ENCODE peak calls at places on chromosomes 7 and 10, in six cellular contexts. A, Z, J, Y, C and P are unnamed samples.

GRCh38 chr7:141593134-141593533 is 41.9 kb downstream of the AGK start:
- DNase-seq in J (peak; percentile 94), Y (peak; percentile 75), Z (peak; percentile 80), A (no peak), C (no peak), P (peak; percentile 84)

GRCh38 chr7:151925446-151926335 is 30.6 kb upstream of the GALNTL5 start:
- DNase-seq in Z (no peak), J (no peak), A (no peak), C (no peak), Y (no peak), P (peak; percentile 3)

GRCh38 chr7:82221152-82221674 is 222.4 kb downstream of the CACNA2D1 start:
- DNase-seq in Y (no peak), Z (no peak), C (no peak), A (no peak), J (peak; percentile 47), P (no peak)

GRCh38 chr7:1603346-1604211 is 33.7 kb upstream of the PSMG3 start:
- DNase-seq in J (no peak), A (no peak), Z (no peak), Y (no peak), C (no peak), P (no peak)

GRCh38 chr10:126458453-126458852 is 70.2 kb upstream of the ADAM12 start:
- DNase-seq in A (no peak), J (peak; percentile 20), Y (peak; percentile 91), C (no peak), Z (peak; percentile 74), P (peak; percentile 64)

GRCh38 chr7:142478479-142479220 is 220.8 kb upstream of the PRSS58 start:
- DNase-seq in A (no peak), J (peak; percentile 65), Z (peak; percentile 71), Y (peak; percentile 71), C (no peak), P (peak; percentile 69)

GRCh38 chr10:123669901-123670300 is 3.7 kb downstream of the GPR26 start:
- DNase-seq in A (no peak), Z (peak; percentile 69), Y (no peak), C (no peak), J (no peak), P (no peak)

GRCh38 chr7:47763063-47763974 is 181.4 kb upstream of the TNS3 start:
- DNase-seq in C (no peak), Z (peak; percentile 91), J (peak; percentile 92), A (no peak), Y (peak; percentile 88), P (peak; percentile 92)

GRCh38 chr7:46157414-46157813 is 236.3 kb upstream of the IGFBP3 start:
- DNase-seq in Y (no peak), A (no peak), J (no peak), Z (no peak), C (no peak), P (no peak)

GRCh38 chr7:77415474-77415821 is 701 bp downstream of the GSAP start:
- DNase-seq in A (peak; percentile 26), C (no peak), Y (no peak), J (no peak), Z (peak; percentile 14), P (no peak)

GRCh38 chr10:49115015-49115795 is at the start of gene VSTM4:
- DNase-seq in A (peak; percentile 68), Y (peak; percentile 47), Z (peak; percentile 56), C (no peak), J (peak; percentile 32), P (peak; percentile 45)

GRCh38 chr10:1601371-1601906 is 135.9 kb downstream of the ADARB2 start:
- DNase-seq in A (no peak), C (no peak), Y (no peak), J (no peak), Z (no peak), P (no peak)

GRCh38 chr10:29055091-29055490 is 233.8 kb upstream of the LYZL1 start:
- DNase-seq in A (no peak), J (no peak), C (no peak), Y (no peak), Z (peak; percentile 11), P (peak; percentile 17)

GRCh38 chr10:24551161-24551560 is 172.5 kb downstream of the ARHGAP21 start:
- DNase-seq in Y (no peak), J (no peak), Z (no peak), C (no peak), A (no peak), P (no peak)